ENCODE peak calls at places on chromosomes 5 and 9, in four cellular contexts. R, S, L and Q are unnamed samples.

GRCh38 chr5:976849-977751 is 31.5 kb upstream of the NKD2 start:
- DNase-seq in R (no peak), S (no peak), L (no peak), Q (no peak)

GRCh38 chr5:107218457-107219193 is 452.1 kb downstream of the EFNA5 start:
- DNase-seq in R (no peak), S (no peak), L (no peak), Q (no peak)

GRCh38 chr5:27472000-27472763 is 433.8 kb upstream of the CDH9 start:
- DNase-seq in R (no peak), S (peak), L (peak), Q (peak)

GRCh38 chr5:73625905-73626811 is at the start of gene ARHGEF28:
- DNase-seq in R (no peak), S (no peak), L (peak), Q (peak)

GRCh38 chr9:34591091-34591910 is 1.8 kb upstream of the CNTFR start:
- DNase-seq in R (peak), S (peak), L (peak), Q (peak)

GRCh38 chr9:115615821-115616665 is 498.1 kb upstream of the TNC start:
- DNase-seq in R (no peak), S (no peak), L (no peak), Q (no peak)

GRCh38 chr5:39420482-39421145 is 4.2 kb downstream of the DAB2 start:
- DNase-seq in R (no peak), S (no peak), L (no peak), Q (no peak)

GRCh38 chr9:32954642-32955041 is 46.8 kb downstream of the APTX start:
- DNase-seq in R (no peak), S (no peak), L (no peak), Q (peak)

GRCh38 chr5:32489791-32490581 is 45.4 kb upstream of the ZFR start:
- DNase-seq in R (peak), S (peak), L (peak), Q (peak)

GRCh38 chr5:177350776-177351391 is 584 bp downstream of the LMAN2 start:
- DNase-seq in R (no peak), S (no peak), L (no peak), Q (no peak)

GRCh38 chr5:177508837-177509236 is 789 bp downstream of the DOK3 start:
- DNase-seq in R (no peak), S (peak), L (no peak), Q (no peak)

GRCh38 chr5:123810253-123810652 is 298.3 kb downstream of the CSNK1G3 start:
- DNase-seq in R (no peak), S (no peak), L (no peak), Q (peak)

GRCh38 chr5:35920890-35921289 is 17.5 kb downstream of the CAPSL start:
- DNase-seq in R (no peak), S (peak), L (no peak), Q (no peak)

GRCh38 chr5:43061352-43061751 is 21.2 kb upstream of the ANXA2R start:
- DNase-seq in R (no peak), S (no peak), L (no peak), Q (no peak)

GRCh38 chr5:179558912-179559279 is 8.5 kb downstream of the RUFY1 start:
- DNase-seq in R (no peak), S (no peak), L (peak), Q (peak)

GRCh38 chr9:12776775-12777055 is 1.9 kb downstream of the LURAP1L start:
- DNase-seq in R (no peak), S (no peak), L (no peak), Q (no peak)

GRCh38 chr5:150215978-150216944 is 26.4 kb downstream of the SLC6A7 start:
- DNase-seq in R (no peak), S (no peak), L (no peak), Q (peak)

GRCh38 chr5:119524461-119524860 is 72.2 kb downstream of the HSD17B4 start:
- DNase-seq in R (no peak), S (no peak), L (no peak), Q (peak)

GRCh38 chr5:119398713-119399492 is 43.1 kb downstream of the TNFAIP8 start:
- DNase-seq in R (no peak), S (no peak), L (peak), Q (peak)

GRCh38 chr5:145658435-145658834 is 176.7 kb downstream of the PRELID2 start:
- DNase-seq in R (no peak), S (peak), L (no peak), Q (no peak)

GRCh38 chr5:180100621-180101450 is 29.3 kb upstream of the RNF130 start:
- DNase-seq in R (no peak), S (no peak), L (peak), Q (no peak)

GRCh38 chr5:84113246-84114118 is 271.2 kb downstream of the EDIL3 start:
- DNase-seq in R (peak), S (no peak), L (peak), Q (no peak)

GRCh38 chr5:1772634-1773033 is 27.0 kb downstream of the MRPL36 start:
- DNase-seq in R (peak), S (peak), L (no peak), Q (peak)

GRCh38 chr5:180284161-180284560 is 7.7 kb downstream of the MAPK9 start:
- DNase-seq in R (no peak), S (no peak), L (no peak), Q (no peak)

GRCh38 chr5:170597876-170598275 is 94.1 kb downstream of the KCNIP1 start:
- DNase-seq in R (no peak), S (no peak), L (no peak), Q (no peak)

GRCh38 chr9:105921057-105921721 is 226.8 kb downstream of the TMEM38B start:
- DNase-seq in R (no peak), S (no peak), L (no peak), Q (no peak)

GRCh38 chr9:110918316-110919054 is 119.8 kb downstream of the LPAR1 start:
- DNase-seq in R (no peak), S (no peak), L (no peak), Q (no peak)

GRCh38 chr9:69131682-69132081 is 42.4 kb upstream of the TJP2 start:
- DNase-seq in R (no peak), S (no peak), L (no peak), Q (peak)

GRCh38 chr9:133054966-133055365 is 6.8 kb upstream of the CEL start:
- DNase-seq in R (no peak), S (no peak), L (no peak), Q (no peak)

GRCh38 chr5:165565921-165566320 is 2060.5 kb downstream of the MAT2B start:
- DNase-seq in R (no peak), S (no peak), L (no peak), Q (no peak)

GRCh38 chr5:112186401-112186990 is 232.6 kb downstream of the EPB41L4A start:
- DNase-seq in R (peak), S (peak), L (no peak), Q (peak)

GRCh38 chr5:136133416-136134383 is 1.1 kb downstream of the SMAD5 start:
- DNase-seq in R (no peak), S (peak), L (no peak), Q (peak)

GRCh38 chr5:73856972-73857371 is 231.0 kb downstream of the ARHGEF28 start:
- DNase-seq in R (no peak), S (no peak), L (no peak), Q (no peak)

DNA sequence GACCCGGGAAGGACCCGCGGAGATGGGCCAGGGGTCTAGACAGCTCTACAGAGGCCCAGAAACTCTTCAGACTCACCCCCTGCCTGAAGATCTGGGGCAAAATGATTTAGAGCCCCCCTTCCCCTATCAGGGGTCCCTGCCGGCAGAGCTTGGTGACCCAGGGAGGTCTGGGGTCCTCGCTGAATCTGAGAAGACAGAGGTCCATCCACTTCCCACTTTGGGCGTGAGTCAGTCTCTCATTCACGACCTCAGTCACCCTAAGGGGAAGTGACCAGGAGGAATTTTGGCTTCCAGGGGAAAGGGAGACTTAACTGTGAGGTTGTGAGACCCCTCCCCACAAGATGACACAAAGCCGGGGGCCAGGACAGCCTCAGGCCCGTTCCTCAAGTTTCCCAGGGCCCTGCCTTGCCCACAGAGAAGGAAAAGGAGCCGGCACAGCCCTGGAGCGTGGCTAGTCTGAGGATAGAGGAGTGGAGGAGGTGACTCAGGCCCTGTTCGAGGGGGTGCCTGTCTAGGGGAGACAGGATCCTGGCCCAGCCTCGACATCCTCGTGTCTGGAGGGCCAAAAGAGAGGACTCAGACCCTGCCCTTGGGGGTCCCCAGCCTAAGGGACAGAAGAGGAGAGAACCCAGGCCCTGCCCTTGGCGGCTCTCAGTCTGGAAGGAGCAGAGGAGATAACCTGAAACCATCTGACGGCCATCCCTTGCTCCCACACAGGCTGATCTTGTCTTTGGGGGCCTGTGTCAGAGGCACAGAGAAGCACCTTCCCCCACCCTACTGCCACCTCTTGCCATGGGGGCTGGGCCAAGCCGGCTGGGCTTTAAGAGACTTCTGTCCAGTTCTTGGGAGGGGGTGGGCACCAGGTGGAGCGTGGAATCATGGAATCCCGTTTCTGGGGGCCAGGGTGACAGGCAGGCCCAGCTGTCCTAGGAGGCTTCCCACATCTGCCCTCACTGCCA is 885 bp downstream of the PDLIM4 start:
- DNase-seq in R (no peak), S (peak), L (no peak), Q (no peak)
- TF ChIP-seq FOSL1 in R (no peak), S (peak), L (no peak), Q (no peak)

GRCh38 chr5:100502684-100503083 is 32.5 kb upstream of the FAM174A start:
- DNase-seq in R (no peak), S (no peak), L (no peak), Q (no peak)

DNA sequence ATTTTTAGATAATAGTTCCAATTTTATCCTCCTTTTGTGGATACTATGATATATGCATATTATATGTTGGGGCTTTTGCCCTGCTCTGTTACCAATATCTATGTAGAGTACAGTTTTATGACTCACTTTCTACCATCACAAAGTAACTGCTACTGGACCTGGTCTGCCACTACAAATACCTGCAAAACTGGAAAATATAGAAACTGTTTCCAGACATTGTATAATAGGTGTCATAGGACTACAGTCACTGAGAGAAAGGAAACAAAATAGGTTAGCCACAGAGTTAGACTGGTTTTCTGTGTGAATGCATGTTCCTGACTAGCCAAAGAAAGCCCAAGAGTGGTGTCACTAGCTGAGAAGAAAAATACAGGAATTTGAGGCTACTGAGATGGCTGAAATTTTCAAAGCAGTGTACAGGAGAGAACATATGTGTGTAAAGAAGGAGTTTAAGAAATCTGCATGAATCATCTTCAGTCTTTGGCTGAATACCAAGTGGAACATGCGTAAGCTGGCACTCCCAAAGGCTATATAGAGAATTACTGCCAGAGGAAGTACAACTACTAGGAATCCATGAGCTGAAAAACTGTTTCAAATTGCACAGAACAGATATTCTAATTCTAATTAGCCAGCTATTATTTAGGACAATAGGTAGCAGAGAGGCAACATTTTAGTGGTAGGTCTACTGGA is 29.0 kb upstream of the FAM174A start:
- DNase-seq in R (peak), S (no peak), L (no peak), Q (no peak)
- TF ChIP-seq FOSL1 in R (no peak), S (no peak), L (no peak), Q (no peak)

GRCh38 chr5:100904259-100904822 is 1.3 kb upstream of the ST8SIA4 start:
- DNase-seq in R (no peak), S (peak), L (no peak), Q (no peak)
- TF ChIP-seq FOSL1 in R (no peak), S (no peak), L (no peak), Q (no peak)

DNA sequence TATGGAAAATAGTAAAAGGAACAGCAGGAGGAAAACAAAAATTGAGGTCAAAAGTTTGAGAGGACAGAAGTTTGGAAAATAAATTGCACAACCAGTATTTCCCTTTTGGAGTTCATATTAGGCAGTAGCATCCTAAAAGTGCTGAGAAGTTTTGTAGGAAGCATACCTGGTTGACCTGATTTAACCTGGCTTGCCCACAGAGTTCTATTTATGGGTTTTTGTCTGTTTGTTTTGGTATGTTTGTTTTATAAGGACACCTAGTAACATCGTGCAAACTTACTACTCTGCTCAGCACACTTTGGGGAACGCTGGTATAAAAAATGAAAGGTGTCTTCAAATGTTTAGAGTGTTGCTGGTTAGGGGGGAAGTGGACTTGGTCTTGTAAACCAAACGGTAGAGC is 15.1 kb downstream of the ADRB2 start:
- DNase-seq in R (no peak), S (no peak), L (no peak), Q (no peak)
- TF ChIP-seq FOSL1 in R (no peak), S (no peak), L (no peak), Q (no peak)

GRCh38 chr5:89444073-89444472 is 561.1 kb upstream of the MEF2C start:
- DNase-seq in R (no peak), S (no peak), L (no peak), Q (no peak)

GRCh38 chr5:89437450-89438435 is 554.8 kb upstream of the MEF2C start:
- DNase-seq in R (no peak), S (no peak), L (no peak), Q (no peak)

GRCh38 chr5:89436464-89436863 is 553.5 kb upstream of the MEF2C start:
- DNase-seq in R (no peak), S (no peak), L (no peak), Q (no peak)

GRCh38 chr5:89441965-89442364 is 559.0 kb upstream of the MEF2C start:
- DNase-seq in R (no peak), S (no peak), L (no peak), Q (no peak)

GRCh38 chr5:89440670-89441069 is 557.7 kb upstream of the MEF2C start:
- DNase-seq in R (no peak), S (no peak), L (no peak), Q (no peak)
- TF ChIP-seq FOSL1 in R (no peak), S (no peak), L (no peak), Q (no peak)

GRCh38 chr9:18269561-18269960 is 204.4 kb upstream of the ADAMTSL1 start:
- DNase-seq in R (no peak), S (no peak), L (no peak), Q (no peak)

GRCh38 chr9:18263367-18263766 is 210.6 kb upstream of the ADAMTSL1 start:
- DNase-seq in R (no peak), S (no peak), L (no peak), Q (no peak)

GRCh38 chr9:18268381-18268780 is 205.6 kb upstream of the ADAMTSL1 start:
- DNase-seq in R (peak), S (no peak), L (no peak), Q (no peak)
- TF ChIP-seq FOSL1 in R (no peak), S (no peak), L (no peak), Q (no peak)

DNA sequence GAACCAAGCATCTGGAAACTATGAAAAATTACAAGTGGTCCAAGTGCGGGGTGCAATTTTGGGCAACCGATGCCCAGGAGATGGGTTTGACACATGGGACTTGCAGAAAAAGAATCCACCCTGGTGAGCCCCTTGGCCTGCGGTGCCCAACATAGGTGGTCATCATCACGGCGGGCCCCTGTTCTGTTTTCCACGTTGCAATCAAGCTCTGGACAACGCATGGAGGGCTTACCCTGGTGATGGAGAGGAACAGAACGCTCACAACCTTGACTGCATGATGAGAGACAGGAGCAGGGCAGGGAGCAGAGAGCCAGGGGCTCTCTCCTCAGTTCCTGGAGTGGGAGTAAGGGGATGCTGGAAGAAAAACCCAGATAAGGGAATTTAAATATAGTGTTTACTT is 172.0 kb downstream of the GADD45G start:
- DNase-seq in R (no peak), S (no peak), L (no peak), Q (no peak)
- TF ChIP-seq FOSL1 in R (no peak), S (no peak), L (no peak), Q (no peak)